ENCODE peak calls at places on chromosome 3, in ten cellular contexts. One of them, this sample, is unnamed.

GRCh38 chr3:147956615-147957014 is 547.5 kb downstream of the ZIC1 start:
- DNase-seq in EL: no peak
- DNase-seq in A549: no peak
- DNase-seq in amygdala: no peak
- DNase-seq in activated CD4-positive, CD25-positive, alpha-beta regulatory T cell: no peak
- DNase-seq in fibroblast of the conjunctiva: no peak
- DNase-seq in mesenchymal stem cell: no peak
- DNase-seq in Kasumi-1: peak
- DNase-seq in anterior cingulate cortex: no peak
- DNase-seq in stimulated activated CD4-positive, alpha-beta T cell treated with anti-CD3 and anti-CD28 coated beads, Interleukin-4, amount 100 ng/mL, for 48 hours: no peak
- DNase-seq in this sample: no peak

GRCh38 chr3:125618851-125619250 is 23.6 kb upstream of the OSBPL11 start:
- DNase-seq in EL: no peak
- DNase-seq in amygdala: no peak
- DNase-seq in A549: no peak
- DNase-seq in Kasumi-1: no peak
- DNase-seq in mesenchymal stem cell: no peak
- DNase-seq in activated CD4-positive, CD25-positive, alpha-beta regulatory T cell: no peak
- DNase-seq in fibroblast of the conjunctiva: no peak
- DNase-seq in anterior cingulate cortex: no peak
- DNase-seq in stimulated activated CD4-positive, alpha-beta T cell treated with anti-CD3 and anti-CD28 coated beads, Interleukin-4, amount 100 ng/mL, for 48 hours: no peak
- DNase-seq in this sample: no peak

GRCh38 chr3:49689046-49689886 is at the start of the genes MST1 and RNF123:
- DNase-seq in EL: peak
- DNase-seq in activated CD4-positive, CD25-positive, alpha-beta regulatory T cell: no peak
- DNase-seq in anterior cingulate cortex: no peak
- DNase-seq in fibroblast of the conjunctiva: peak
- DNase-seq in Kasumi-1: no peak
- DNase-seq in amygdala: no peak
- DNase-seq in stimulated activated CD4-positive, alpha-beta T cell treated with anti-CD3 and anti-CD28 coated beads, Interleukin-4, amount 100 ng/mL, for 48 hours: peak
- DNase-seq in mesenchymal stem cell: peak
- DNase-seq in A549: peak
- DNase-seq in this sample: peak

GRCh38 chr3:71063768-71064287 is 519.7 kb downstream of the FOXP1 start:
- DNase-seq in activated CD4-positive, CD25-positive, alpha-beta regulatory T cell: peak
- DNase-seq in EL: peak
- DNase-seq in mesenchymal stem cell: peak
- DNase-seq in fibroblast of the conjunctiva: no peak
- DNase-seq in amygdala: peak
- DNase-seq in A549: no peak
- DNase-seq in stimulated activated CD4-positive, alpha-beta T cell treated with anti-CD3 and anti-CD28 coated beads, Interleukin-4, amount 100 ng/mL, for 48 hours: no peak
- DNase-seq in Kasumi-1: peak
- DNase-seq in anterior cingulate cortex: no peak
- DNase-seq in this sample: peak

GRCh38 chr3:111862974-111863373 is 3.9 kb downstream of the PHLDB2 start:
- DNase-seq in EL: no peak
- DNase-seq in mesenchymal stem cell: no peak
- DNase-seq in activated CD4-positive, CD25-positive, alpha-beta regulatory T cell: no peak
- DNase-seq in fibroblast of the conjunctiva: no peak
- DNase-seq in anterior cingulate cortex: no peak
- DNase-seq in stimulated activated CD4-positive, alpha-beta T cell treated with anti-CD3 and anti-CD28 coated beads, Interleukin-4, amount 100 ng/mL, for 48 hours: no peak
- DNase-seq in Kasumi-1: no peak
- DNase-seq in amygdala: no peak
- DNase-seq in A549: no peak
- DNase-seq in this sample: no peak

GRCh38 chr3:35931867-35932266 is 292.5 kb downstream of the ARPP21 start:
- DNase-seq in anterior cingulate cortex: no peak
- DNase-seq in activated CD4-positive, CD25-positive, alpha-beta regulatory T cell: no peak
- DNase-seq in mesenchymal stem cell: no peak
- DNase-seq in stimulated activated CD4-positive, alpha-beta T cell treated with anti-CD3 and anti-CD28 coated beads, Interleukin-4, amount 100 ng/mL, for 48 hours: no peak
- DNase-seq in EL: no peak
- DNase-seq in Kasumi-1: no peak
- DNase-seq in amygdala: no peak
- DNase-seq in fibroblast of the conjunctiva: no peak
- DNase-seq in A549: no peak
- DNase-seq in this sample: peak

GRCh38 chr3:141454906-141455602 is 31.8 kb upstream of the RASA2 start:
- DNase-seq in A549: peak
- DNase-seq in amygdala: no peak
- DNase-seq in EL: peak
- DNase-seq in anterior cingulate cortex: no peak
- DNase-seq in fibroblast of the conjunctiva: peak
- DNase-seq in mesenchymal stem cell: peak
- DNase-seq in Kasumi-1: peak
- DNase-seq in stimulated activated CD4-positive, alpha-beta T cell treated with anti-CD3 and anti-CD28 coated beads, Interleukin-4, amount 100 ng/mL, for 48 hours: no peak
- DNase-seq in activated CD4-positive, CD25-positive, alpha-beta regulatory T cell: no peak
- DNase-seq in this sample: peak

GRCh38 chr3:31106204-31106603 is 211.7 kb upstream of the GADL1 start:
- DNase-seq in A549: no peak
- DNase-seq in fibroblast of the conjunctiva: peak
- DNase-seq in activated CD4-positive, CD25-positive, alpha-beta regulatory T cell: no peak
- DNase-seq in Kasumi-1: no peak
- DNase-seq in amygdala: no peak
- DNase-seq in EL: peak
- DNase-seq in anterior cingulate cortex: no peak
- DNase-seq in stimulated activated CD4-positive, alpha-beta T cell treated with anti-CD3 and anti-CD28 coated beads, Interleukin-4, amount 100 ng/mL, for 48 hours: no peak
- DNase-seq in mesenchymal stem cell: peak
- DNase-seq in this sample: peak

GRCh38 chr3:79618883-79619282 is 148.9 kb downstream of the ROBO1 start:
- DNase-seq in activated CD4-positive, CD25-positive, alpha-beta regulatory T cell: no peak
- DNase-seq in amygdala: no peak
- DNase-seq in EL: no peak
- DNase-seq in Kasumi-1: no peak
- DNase-seq in A549: no peak
- DNase-seq in anterior cingulate cortex: no peak
- DNase-seq in stimulated activated CD4-positive, alpha-beta T cell treated with anti-CD3 and anti-CD28 coated beads, Interleukin-4, amount 100 ng/mL, for 48 hours: no peak
- DNase-seq in mesenchymal stem cell: no peak
- DNase-seq in fibroblast of the conjunctiva: no peak
- DNase-seq in this sample: no peak

GRCh38 chr3:123584284-123584987 is 417 bp downstream of the HACD2 start:
- DNase-seq in anterior cingulate cortex: peak
- DNase-seq in fibroblast of the conjunctiva: no peak
- DNase-seq in EL: no peak
- DNase-seq in mesenchymal stem cell: peak
- DNase-seq in A549: peak
- DNase-seq in stimulated activated CD4-positive, alpha-beta T cell treated with anti-CD3 and anti-CD28 coated beads, Interleukin-4, amount 100 ng/mL, for 48 hours: no peak
- DNase-seq in Kasumi-1: no peak
- DNase-seq in activated CD4-positive, CD25-positive, alpha-beta regulatory T cell: peak
- DNase-seq in amygdala: peak
- DNase-seq in this sample: no peak

GRCh38 chr3:194618858-194619608 is 14.2 kb downstream of the TMEM44 start:
- DNase-seq in stimulated activated CD4-positive, alpha-beta T cell treated with anti-CD3 and anti-CD28 coated beads, Interleukin-4, amount 100 ng/mL, for 48 hours: no peak
- DNase-seq in amygdala: no peak
- DNase-seq in EL: no peak
- DNase-seq in activated CD4-positive, CD25-positive, alpha-beta regulatory T cell: no peak
- DNase-seq in A549: no peak
- DNase-seq in fibroblast of the conjunctiva: no peak
- DNase-seq in anterior cingulate cortex: no peak
- DNase-seq in Kasumi-1: no peak
- DNase-seq in mesenchymal stem cell: no peak
- DNase-seq in this sample: no peak

GRCh38 chr3:171374661-171375285 is 85.4 kb downstream of the TNIK start:
- DNase-seq in EL: peak
- DNase-seq in activated CD4-positive, CD25-positive, alpha-beta regulatory T cell: no peak
- DNase-seq in Kasumi-1: no peak
- DNase-seq in amygdala: no peak
- DNase-seq in anterior cingulate cortex: no peak
- DNase-seq in mesenchymal stem cell: peak
- DNase-seq in fibroblast of the conjunctiva: no peak
- DNase-seq in stimulated activated CD4-positive, alpha-beta T cell treated with anti-CD3 and anti-CD28 coated beads, Interleukin-4, amount 100 ng/mL, for 48 hours: no peak
- DNase-seq in A549: no peak
- DNase-seq in this sample: peak

GRCh38 chr3:105062853-105063252 is 303.9 kb upstream of the ALCAM start:
- DNase-seq in amygdala: no peak
- DNase-seq in anterior cingulate cortex: no peak
- DNase-seq in activated CD4-positive, CD25-positive, alpha-beta regulatory T cell: no peak
- DNase-seq in A549: no peak
- DNase-seq in Kasumi-1: no peak
- DNase-seq in mesenchymal stem cell: no peak
- DNase-seq in stimulated activated CD4-positive, alpha-beta T cell treated with anti-CD3 and anti-CD28 coated beads, Interleukin-4, amount 100 ng/mL, for 48 hours: no peak
- DNase-seq in EL: no peak
- DNase-seq in fibroblast of the conjunctiva: no peak
- DNase-seq in this sample: no peak

GRCh38 chr3:45211466-45212094 is 14.5 kb downstream of the TMEM158 start:
- DNase-seq in fibroblast of the conjunctiva: no peak
- DNase-seq in A549: no peak
- DNase-seq in anterior cingulate cortex: no peak
- DNase-seq in EL: no peak
- DNase-seq in amygdala: no peak
- DNase-seq in activated CD4-positive, CD25-positive, alpha-beta regulatory T cell: no peak
- DNase-seq in mesenchymal stem cell: no peak
- DNase-seq in stimulated activated CD4-positive, alpha-beta T cell treated with anti-CD3 and anti-CD28 coated beads, Interleukin-4, amount 100 ng/mL, for 48 hours: no peak
- DNase-seq in Kasumi-1: no peak
- DNase-seq in this sample: no peak

GRCh38 chr3:18351823-18352744 is 73.1 kb downstream of the SATB1 start:
- DNase-seq in Kasumi-1: no peak
- DNase-seq in fibroblast of the conjunctiva: no peak
- DNase-seq in stimulated activated CD4-positive, alpha-beta T cell treated with anti-CD3 and anti-CD28 coated beads, Interleukin-4, amount 100 ng/mL, for 48 hours: no peak
- DNase-seq in activated CD4-positive, CD25-positive, alpha-beta regulatory T cell: no peak
- DNase-seq in anterior cingulate cortex: no peak
- DNase-seq in A549: no peak
- DNase-seq in EL: no peak
- DNase-seq in amygdala: no peak
- DNase-seq in mesenchymal stem cell: no peak
- DNase-seq in this sample: no peak

GRCh38 chr3:186789554-186790260 is 6.3 kb downstream of the EIF4A2 start:
- DNase-seq in fibroblast of the conjunctiva: no peak
- DNase-seq in A549: no peak
- DNase-seq in activated CD4-positive, CD25-positive, alpha-beta regulatory T cell: no peak
- DNase-seq in Kasumi-1: peak
- DNase-seq in EL: no peak
- DNase-seq in amygdala: no peak
- DNase-seq in mesenchymal stem cell: no peak
- DNase-seq in anterior cingulate cortex: no peak
- DNase-seq in stimulated activated CD4-positive, alpha-beta T cell treated with anti-CD3 and anti-CD28 coated beads, Interleukin-4, amount 100 ng/mL, for 48 hours: no peak
- DNase-seq in this sample: peak

GRCh38 chr3:179969525-179969924 is 67.2 kb downstream of the PEX5L start:
- DNase-seq in EL: peak
- DNase-seq in fibroblast of the conjunctiva: peak
- DNase-seq in stimulated activated CD4-positive, alpha-beta T cell treated with anti-CD3 and anti-CD28 coated beads, Interleukin-4, amount 100 ng/mL, for 48 hours: no peak
- DNase-seq in anterior cingulate cortex: no peak
- DNase-seq in amygdala: no peak
- DNase-seq in Kasumi-1: no peak
- DNase-seq in A549: peak
- DNase-seq in mesenchymal stem cell: no peak
- DNase-seq in activated CD4-positive, CD25-positive, alpha-beta regulatory T cell: no peak
- DNase-seq in this sample: peak

GRCh38 chr3:18424862-18425640 is at the start of gene SATB1:
- DNase-seq in fibroblast of the conjunctiva: peak
- DNase-seq in mesenchymal stem cell: peak
- DNase-seq in EL: peak
- DNase-seq in Kasumi-1: peak
- DNase-seq in activated CD4-positive, CD25-positive, alpha-beta regulatory T cell: peak
- DNase-seq in A549: no peak
- DNase-seq in anterior cingulate cortex: peak
- DNase-seq in amygdala: peak
- DNase-seq in stimulated activated CD4-positive, alpha-beta T cell treated with anti-CD3 and anti-CD28 coated beads, Interleukin-4, amount 100 ng/mL, for 48 hours: no peak
- DNase-seq in this sample: peak

This sample was measured in ELR.